ENCODE peak calls at places on chromosomes 3 and 15, in ten cellular contexts. I, P, J, C, Y, N, S, Q, F and O are unnamed samples.

GRCh38 chr3:156388469-156389150 is 166.3 kb downstream of the SSR3 start:
- DNase-seq in N (peak; percentile 84), S (no peak), I (no peak), Y (no peak), C (peak; percentile 93), Q (no peak), F (peak; percentile 77), P (peak; percentile 84), J (no peak), O (no peak)

GRCh38 chr15:66701422-66702034 is 508 bp upstream of the SMAD6 start:
- DNase-seq in Q (no peak), I (peak; percentile 77), N (no peak), S (no peak), F (peak; percentile 45), Y (no peak), P (peak; percentile 81), C (peak; percentile 89), J (peak; percentile 67), O (no peak)

GRCh38 chr3:194184265-194184751 is 48.4 kb downstream of the HES1 start:
- DNase-seq in N (no peak), S (no peak), Q (no peak), J (peak; percentile 15), Y (no peak), P (no peak), F (no peak), I (no peak), C (no peak), O (no peak)

GRCh38 chr3:188097786-188098185 is 56.2 kb upstream of the LPP start:
- DNase-seq in P (no peak), I (no peak), N (no peak), Q (no peak), J (no peak), Y (no peak), C (no peak), S (no peak), F (no peak), O (peak; percentile 90)

GRCh38 chr15:60297047-60297446 is 100.7 kb downstream of the ANXA2 start:
- DNase-seq in P (no peak), N (no peak), C (no peak), I (no peak), S (peak; percentile 7), J (no peak), Q (no peak), Y (no peak), F (no peak), O (no peak)

GRCh38 chr3:18580268-18580667 is 155.1 kb upstream of the SATB1 start:
- DNase-seq in P (no peak), C (peak; percentile 5), S (no peak), N (no peak), Q (no peak), F (no peak), J (no peak), I (no peak), Y (peak; percentile 3), O (peak; percentile 21)

GRCh38 chr15:27272446-27272845 is 301.5 kb downstream of the GABRG3 start:
- DNase-seq in N (no peak), C (no peak), P (no peak), S (no peak), J (no peak), Q (no peak), I (no peak), Y (no peak), F (no peak), O (no peak)

GRCh38 chr3:84108442-84108971 is 850.3 kb upstream of the CADM2 start:
- DNase-seq in J (no peak), Y (peak; percentile 16), S (peak; percentile 79), C (peak; percentile 55), I (no peak), Q (no peak), P (peak; percentile 2), F (no peak), N (peak; percentile 77), O (no peak)

GRCh38 chr3:86990734-86991481 is at the start of gene VGLL3:
- DNase-seq in P (peak; percentile 91), I (peak; percentile 42), Y (peak; percentile 88), N (peak; percentile 87), Q (no peak), F (peak; percentile 50), S (no peak), J (peak; percentile 73), C (peak; percentile 93), O (no peak)

DNA sequence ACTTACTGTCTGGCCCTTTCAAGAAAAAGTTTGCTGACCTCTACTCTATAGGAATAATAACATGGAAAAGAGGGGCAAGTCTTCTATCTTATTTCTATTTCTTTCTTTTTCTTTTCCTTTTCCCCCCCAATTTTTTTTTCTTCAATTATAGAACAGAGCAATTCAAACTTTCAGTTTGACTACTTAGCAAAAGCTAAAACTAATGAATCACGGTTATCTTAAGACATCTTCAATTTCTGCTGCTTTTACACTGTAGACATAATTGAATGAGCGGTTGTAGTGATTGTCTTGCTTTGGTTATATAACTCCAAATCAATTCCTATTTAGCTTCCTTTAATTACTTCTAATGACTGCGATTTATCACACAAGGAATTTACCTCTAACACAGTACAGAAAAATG is 74.3 kb upstream of the P2RY1 start:
- DNase-seq in Q (no peak), C (no peak), I (no peak), F (no peak), J (no peak), N (no peak), Y (no peak), P (no peak), S (no peak), O (no peak)
- H3K27ac ChIP-seq in Q (no peak overlapping the region), C (no peak overlapping the region), I (no peak overlapping the region), F (no peak overlapping the region), J (no peak overlapping the region), N (no peak overlapping the region), Y (no peak overlapping the region), P (no peak overlapping the region), S (no peak overlapping the region), O (no peak overlapping the region)

GRCh38 chr3:127544151-127544805 is 46.3 kb downstream of the TPRA1 start:
- DNase-seq in I (peak; percentile 91), P (peak; percentile 71), N (peak; percentile 60), Q (peak; percentile 73), J (peak; percentile 74), Y (peak; percentile 80), S (no peak), C (peak; percentile 82), F (peak; percentile 71), O (peak; percentile 78)
- H3K4me2 ChIP-seq in I (no peak overlapping the region), P (no peak overlapping the region), N (no peak overlapping the region), Q (no peak overlapping the region), J (no peak overlapping the region), Y (no peak overlapping the region), S (no peak overlapping the region), C (no peak overlapping the region), F (peak overlapping the region; percentile 20), O (no peak overlapping the region)

GRCh38 chr15:64158363-64159134 is 4.3 kb downstream of the PPIB start:
- DNase-seq in I (no peak), F (no peak), C (no peak), Y (no peak), S (no peak), N (no peak), Q (no peak), P (no peak), J (no peak), O (no peak)
- H3K36me3 ChIP-seq in I (peaks cover 58% of the 10 kb centered on the region), F (peaks cover 23% of the 10 kb centered on the region), C (peaks cover 55% of the 10 kb centered on the region), Y (peaks cover 27% of the 10 kb centered on the region), S (peaks cover 46% of the 10 kb centered on the region), N (peaks cover 62% of the 10 kb centered on the region), Q (peaks cover 75% of the 10 kb centered on the region), P (peaks cover 71% of the 10 kb centered on the region), J (peaks cover 48% of the 10 kb centered on the region), O (peaks cover 75% of the 10 kb centered on the region)

DNA sequence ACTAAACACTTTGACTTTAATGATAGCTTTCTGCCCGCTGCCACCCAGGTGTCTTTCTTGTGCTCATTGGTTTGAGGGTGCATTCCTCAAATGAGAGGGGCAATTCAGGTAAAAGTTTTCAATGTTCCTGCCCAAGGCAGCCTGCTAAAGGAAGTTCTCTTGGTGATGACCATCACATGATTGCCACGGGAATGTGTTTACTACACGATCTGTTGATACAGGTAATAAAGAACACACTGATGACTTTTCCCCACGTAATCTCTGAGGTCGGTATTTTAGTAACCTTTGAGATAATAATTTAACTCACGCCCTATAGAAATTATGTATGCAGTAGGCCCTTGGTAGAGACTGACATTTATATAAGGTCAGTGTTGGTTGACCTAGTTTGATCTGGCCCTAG is 39.3 kb downstream of the FNDC3B start:
- DNase-seq in J (no peak), F (no peak), Q (no peak), I (no peak), P (no peak), S (no peak), Y (no peak), C (no peak), N (no peak), O (no peak)
- H3K27ac ChIP-seq in J (no peak overlapping the region), F (no peak overlapping the region), Q (peak overlapping the region; percentile 53), I (no peak overlapping the region), P (no peak overlapping the region), S (no peak overlapping the region), Y (no peak overlapping the region), C (no peak overlapping the region), N (no peak overlapping the region), O (no peak overlapping the region)

GRCh38 chr15:62753518-62754221 is 288.9 kb upstream of the TPM1 start:
- DNase-seq in C (no peak), F (no peak), P (no peak), Y (no peak), I (no peak), J (no peak), S (no peak), N (no peak), Q (no peak), O (no peak)
- H3K4me2 ChIP-seq in C (no peak overlapping the region), F (no peak overlapping the region), P (no peak overlapping the region), Y (peak overlapping the region; percentile 53), I (no peak overlapping the region), J (no peak overlapping the region), S (peak overlapping the region; percentile 59), N (no peak overlapping the region), Q (no peak overlapping the region), O (no peak overlapping the region)

GRCh38 chr3:185685231-185686035 is 99.3 kb downstream of the SENP2 start:
- DNase-seq in P (no peak), Y (no peak), C (no peak), I (no peak), J (no peak), F (no peak), Q (no peak), S (no peak), N (no peak), O (no peak)
- H3K36me3 ChIP-seq in P (peaks cover 22% of the 10 kb centered on the region), Y (peaks cover 75% of the 10 kb centered on the region), C (peaks cover 65% of the 10 kb centered on the region), I (no peaks in the 10 kb centered on the region), J (peaks cover 28% of the 10 kb centered on the region), F (no peaks in the 10 kb centered on the region), Q (peaks cover 67% of the 10 kb centered on the region), S (peaks cover 23% of the 10 kb centered on the region), N (peaks cover 40% of the 10 kb centered on the region), O (no peaks in the 10 kb centered on the region)

DNA sequence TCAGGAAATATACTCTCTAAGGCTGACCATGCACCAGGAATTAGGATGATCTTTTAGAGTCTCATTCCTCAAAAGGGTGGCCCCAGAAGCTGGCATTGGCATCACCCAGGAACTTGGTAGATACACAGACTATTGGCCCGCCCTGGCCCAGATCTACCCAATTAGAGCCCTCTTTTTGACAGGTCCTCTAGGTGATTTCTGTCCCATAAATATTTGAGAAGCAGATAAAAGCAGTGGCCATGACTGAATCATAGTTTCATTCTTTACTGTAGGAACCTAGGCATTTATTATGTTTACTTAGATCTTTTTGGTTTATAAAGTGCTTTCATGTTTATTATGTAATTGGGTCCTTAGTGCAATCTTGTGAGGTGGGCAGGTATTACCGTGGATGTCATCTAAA is 7.6 kb downstream of the TLNRD1 start:
- DNase-seq in J (no peak), S (no peak), N (no peak), Y (no peak), F (no peak), Q (no peak), C (no peak), P (no peak), I (no peak), O (no peak)
- H3K27ac ChIP-seq in J (no peak overlapping the region), S (no peak overlapping the region), N (no peak overlapping the region), Y (no peak overlapping the region), F (no peak overlapping the region), Q (no peak overlapping the region), C (no peak overlapping the region), P (no peak overlapping the region), I (no peak overlapping the region), O (no peak overlapping the region)